ENCODE peak calls at places on chromosomes 6 and 20, in ten cellular contexts. O, N, J, H, K, C, W, V, D and A are unnamed samples.

GRCh38 chr6:110325197-110325596 is 33.0 kb downstream of the METTL24 start:
- DNase-seq in O (no peak), N (peak; percentile 46), J (peak; percentile 81), H (no peak), K (peak; percentile 27), C (no peak), W (peak; percentile 75), V (no peak), D (peak; percentile 73), A (peak; percentile 36)

GRCh38 chr6:106739387-106739786 is 110.0 kb downstream of the QRSL1 start:
- DNase-seq in O (no peak), N (no peak), J (no peak), H (no peak), K (peak; percentile 99), C (no peak), W (no peak), V (peak; percentile 18), D (no peak), A (peak; percentile 97)

GRCh38 chr6:31572041-31572911 is at the start of gene LTA:
- DNase-seq in O (peak; percentile 78), N (no peak), J (no peak), H (no peak), K (no peak), C (no peak), W (no peak), V (no peak), D (no peak), A (no peak)

GRCh38 chr6:53673138-53673801 is 7.7 kb upstream of the KLHL31 start:
- DNase-seq in O (no peak), N (peak; percentile 71), J (no peak), H (no peak), K (peak; percentile 86), C (no peak), W (peak; percentile 79), V (no peak), D (peak; percentile 81), A (peak; percentile 81)

GRCh38 chr6:160929831-160930230 is 61.7 kb upstream of the MAP3K4 start:
- DNase-seq in O (no peak), N (no peak), J (no peak), H (no peak), K (no peak), C (no peak), W (no peak), V (no peak), D (no peak), A (no peak)

GRCh38 chr6:153096792-153097191 is 34.3 kb downstream of the RGS17 start:
- DNase-seq in O (no peak), N (no peak), J (no peak), H (no peak), K (peak; percentile 29), C (no peak), W (no peak), V (no peak), D (no peak), A (peak; percentile 89)

GRCh38 chr6:155171109-155171746 is 92.6 kb upstream of the CLDN20 start:
- DNase-seq in O (peak; percentile 91), N (peak; percentile 73), J (peak; percentile 53), H (no peak), K (peak; percentile 94), C (no peak), W (peak; percentile 96), V (no peak), D (peak; percentile 92), A (peak; percentile 96)

GRCh38 chr6:151948007-151948745 is 140.7 kb downstream of the ESR1 start:
- DNase-seq in O (no peak), N (no peak), J (no peak), H (no peak), K (no peak), C (no peak), W (peak; percentile 9), V (no peak), D (no peak), A (no peak)

GRCh38 chr6:34993206-34993605 is 104.2 kb downstream of the ANKS1A start:
- DNase-seq in O (no peak), N (no peak), J (no peak), H (no peak), K (no peak), C (no peak), W (no peak), V (no peak), D (no peak), A (no peak)

GRCh38 chr6:106037060-106037459 is 49.1 kb upstream of the PRDM1 start:
- DNase-seq in O (no peak), N (no peak), J (no peak), H (no peak), K (peak; percentile 10), C (no peak), W (peak; percentile 85), V (no peak), D (no peak), A (peak; percentile 84)

GRCh38 chr6:82761674-82762345 is 303.8 kb downstream of the UBE3D start:
- DNase-seq in O (no peak), N (no peak), J (no peak), H (no peak), K (peak; percentile 35), C (no peak), W (peak; percentile 15), V (no peak), D (no peak), A (no peak)

GRCh38 chr6:53432318-53433161 is 83.8 kb upstream of the ELOVL5 start:
- DNase-seq in O (no peak), N (peak; percentile 93), J (no peak), H (no peak), K (peak; percentile 90), C (no peak), W (peak; percentile 97), V (no peak), D (peak; percentile 88), A (peak; percentile 63)

GRCh38 chr6:107811591-107812218 is 12.4 kb downstream of the SCML4 start:
- DNase-seq in O (no peak), N (no peak), J (no peak), H (no peak), K (peak; percentile 22), C (peak; percentile 27), W (peak; percentile 21), V (no peak), D (peak; percentile 7), A (peak; percentile 63)

GRCh38 chr6:138000955-138001354 is 106.3 kb downstream of the PERP start:
- DNase-seq in O (no peak), N (no peak), J (no peak), H (no peak), K (no peak), C (no peak), W (no peak), V (no peak), D (no peak), A (no peak)

GRCh38 chr20:63005862-63006564 is 751 bp downstream of the BHLHE23 start:
- DNase-seq in O (no peak), N (no peak), J (no peak), H (no peak), K (no peak), C (no peak), W (peak; percentile 24), V (peak; percentile 7), D (peak; percentile 14), A (no peak)

GRCh38 chr20:46928580-46929132 is 34.0 kb downstream of the EYA2 start:
- DNase-seq in O (no peak), N (no peak), J (no peak), H (no peak), K (no peak), C (no peak), W (peak; percentile 42), V (no peak), D (peak; percentile 26), A (no peak)

GRCh38 chr20:6057704-6058103 is 3.8 kb upstream of the LRRN4 start:
- DNase-seq in O (no peak), N (no peak), J (no peak), H (no peak), K (no peak), C (no peak), W (no peak), V (no peak), D (no peak), A (no peak)

DNA sequence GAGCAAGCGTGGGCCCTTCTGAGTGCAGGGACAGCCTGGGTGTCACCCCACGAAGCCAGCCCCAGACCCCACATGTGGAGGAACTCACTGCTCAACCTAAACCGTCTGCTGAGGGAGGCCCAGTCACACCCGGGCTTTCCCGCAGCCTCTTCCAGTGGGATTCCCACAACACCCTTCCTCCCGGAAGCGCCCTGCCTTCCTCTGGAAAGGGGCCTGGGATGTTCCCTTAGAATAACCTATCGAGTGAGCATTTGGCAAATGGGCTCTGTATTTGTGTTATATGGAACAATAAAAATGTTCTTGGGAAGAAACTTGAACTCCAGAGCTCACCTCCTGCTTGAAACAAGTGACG is 100.0 kb upstream of the DUSP22 start:
- DNase-seq in O (no peak), N (no peak), J (no peak), H (no peak), K (no peak), C (no peak), W (no peak), V (no peak), D (no peak), A (no peak)
- TF ChIP-seq CTCF in O (no peak), N (no peak), J (no peak), H (no peak), K (no peak), C (no peak), W (no peak), V (no peak), D (no peak), A (no peak)

DNA sequence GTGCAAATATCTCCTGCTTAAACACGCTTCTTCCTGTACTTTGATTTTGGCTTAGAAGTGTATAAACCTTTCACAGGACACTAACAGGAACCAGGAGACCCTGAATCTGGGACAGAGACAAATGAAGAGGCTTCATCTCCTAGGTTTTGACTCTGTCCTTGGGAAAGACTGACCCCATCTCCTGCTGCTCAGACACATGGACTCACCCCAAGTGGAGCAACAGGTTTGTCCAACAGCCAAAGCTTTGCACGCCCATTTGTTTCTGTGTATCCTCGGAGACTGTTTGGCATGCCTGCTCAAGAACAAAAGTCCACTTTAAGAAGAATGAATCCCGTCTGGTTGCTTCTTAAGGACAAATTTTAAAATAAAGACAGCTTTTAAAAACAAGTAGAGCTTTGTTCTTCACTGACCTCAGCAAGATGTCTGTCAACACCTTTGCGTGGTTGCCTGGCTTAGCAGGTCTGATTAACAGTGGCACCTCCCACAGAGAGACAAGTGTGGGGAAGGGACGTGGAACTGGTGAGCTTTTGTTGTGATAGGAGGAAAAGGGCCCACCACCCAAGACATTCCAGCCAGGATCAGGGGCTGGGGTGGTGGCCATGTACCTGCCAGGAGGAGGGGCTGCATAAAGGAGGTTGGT is 202.6 kb downstream of the SOD2 start:
- DNase-seq in O (no peak), N (no peak), J (no peak), H (no peak), K (no peak), C (no peak), W (peak; percentile 12), V (no peak), D (no peak), A (no peak)
- TF ChIP-seq CTCF in O (no peak), N (no peak), J (no peak), H (no peak), K (no peak), C (no peak), W (no peak), V (no peak), D (no peak), A (no peak)

GRCh38 chr6:79404677-79405076 is 132.6 kb downstream of the LCA5 start:
- DNase-seq in O (no peak), N (peak; percentile 70), J (no peak), H (no peak), K (no peak), C (no peak), W (no peak), V (no peak), D (no peak), A (no peak)
- TF ChIP-seq CTCF in O (no peak), N (peak; percentile 45), J (no peak), H (no peak), K (no peak), C (no peak), W (no peak), V (no peak), D (no peak), A (no peak)

GRCh38 chr6:166999145-166999844 is at the start of gene CEP43:
- DNase-seq in O (peak; percentile 98), N (peak; percentile 95), J (peak; percentile 91), H (peak; percentile 97), K (peak; percentile 93), C (peak; percentile 95), W (peak; percentile 92), V (peak; percentile 96), D (peak; percentile 97), A (peak; percentile 79)
- TF ChIP-seq CTCF in O (no peak), N (peak; percentile 6), J (no peak), H (peak; percentile 26), K (no peak), C (no peak), W (no peak), V (no peak), D (no peak), A (no peak)